ENCODE peak calls at places on chromosome 6, in seven cellular contexts. One of them, this sample, is unnamed.

GRCh38 chr6:135073757-135074393 is 19.3 kb upstream of the HBS1L start:
- DNase-seq in mesendoderm: no peak
- DNase-seq in iPS DF 6.9: no peak
- DNase-seq in aorta: no peak
- DNase-seq in colonic mucosa: no peak
- DNase-seq in body of pancreas: no peak
- DNase-seq in upper lobe of left lung: no peak
- DNase-seq in this sample: no peak

GRCh38 chr6:141726158-141726557 is 406.6 kb upstream of the GJE1 start:
- DNase-seq in mesendoderm: peak; percentile 28
- DNase-seq in body of pancreas: no peak
- DNase-seq in upper lobe of left lung: no peak
- DNase-seq in iPS DF 6.9: no peak
- DNase-seq in colonic mucosa: no peak
- DNase-seq in aorta: no peak
- DNase-seq in this sample: no peak

GRCh38 chr6:89562114-89562815 is 76.3 kb downstream of the LYRM2 start:
- DNase-seq in mesendoderm: no peak
- DNase-seq in colonic mucosa: no peak
- DNase-seq in iPS DF 6.9: no peak
- DNase-seq in upper lobe of left lung: no peak
- DNase-seq in aorta: no peak
- DNase-seq in body of pancreas: no peak
- DNase-seq in this sample: no peak

GRCh38 chr6:12289655-12290489 is at the start of gene EDN1:
- DNase-seq in upper lobe of left lung: peak; percentile 89
- DNase-seq in aorta: peak; percentile 86
- DNase-seq in iPS DF 6.9: no peak
- DNase-seq in body of pancreas: peak; percentile 82
- DNase-seq in mesendoderm: peak; percentile 93
- DNase-seq in colonic mucosa: peak; percentile 83
- DNase-seq in this sample: peak; percentile 86

GRCh38 chr6:113909224-113909856 is 52.2 kb downstream of the MARCKS start:
- DNase-seq in upper lobe of left lung: no peak
- DNase-seq in mesendoderm: peak; percentile 71
- DNase-seq in iPS DF 6.9: peak; percentile 50
- DNase-seq in body of pancreas: no peak
- DNase-seq in colonic mucosa: no peak
- DNase-seq in aorta: no peak
- DNase-seq in this sample: peak; percentile 57

GRCh38 chr6:41780623-41781301 is at the start of gene PRICKLE4:
- DNase-seq in iPS DF 6.9: no peak
- DNase-seq in mesendoderm: peak; percentile 22
- DNase-seq in body of pancreas: peak; percentile 84
- DNase-seq in aorta: peak; percentile 68
- DNase-seq in colonic mucosa: peak; percentile 74
- DNase-seq in upper lobe of left lung: peak; percentile 73
- DNase-seq in this sample: peak; percentile 52

GRCh38 chr6:54419885-54420284 is 111.6 kb downstream of the TINAG start:
- DNase-seq in iPS DF 6.9: no peak
- DNase-seq in mesendoderm: no peak
- DNase-seq in aorta: no peak
- DNase-seq in colonic mucosa: no peak
- DNase-seq in upper lobe of left lung: no peak
- DNase-seq in body of pancreas: no peak
- DNase-seq in this sample: no peak

GRCh38 chr6:78538002-78538401 is 329.3 kb upstream of the IRAK1BP1 start:
- DNase-seq in iPS DF 6.9: no peak
- DNase-seq in upper lobe of left lung: no peak
- DNase-seq in aorta: no peak
- DNase-seq in colonic mucosa: no peak
- DNase-seq in body of pancreas: no peak
- DNase-seq in mesendoderm: no peak
- DNase-seq in this sample: no peak

GRCh38 chr6:128365520-128366160 is 154.8 kb downstream of the PTPRK start:
- DNase-seq in body of pancreas: no peak
- DNase-seq in aorta: no peak
- DNase-seq in colonic mucosa: peak; percentile 39
- DNase-seq in iPS DF 6.9: no peak
- DNase-seq in mesendoderm: no peak
- DNase-seq in upper lobe of left lung: no peak
- DNase-seq in this sample: peak; percentile 55

GRCh38 chr6:10558575-10558974 is 37.4 kb downstream of the GCNT2 start:
- DNase-seq in mesendoderm: peak; percentile 76
- DNase-seq in body of pancreas: no peak
- DNase-seq in aorta: no peak
- DNase-seq in upper lobe of left lung: no peak
- DNase-seq in iPS DF 6.9: no peak
- DNase-seq in colonic mucosa: peak; percentile 67
- DNase-seq in this sample: no peak

GRCh38 chr6:40791004-40791403 is 203.8 kb upstream of the LRFN2 start:
- DNase-seq in colonic mucosa: no peak
- DNase-seq in iPS DF 6.9: no peak
- DNase-seq in upper lobe of left lung: no peak
- DNase-seq in aorta: no peak
- DNase-seq in mesendoderm: peak; percentile 99
- DNase-seq in body of pancreas: no peak
- DNase-seq in this sample: peak; percentile 55

GRCh38 chr6:43334466-43335095 is 26.0 kb upstream of the CRIP3 start:
- DNase-seq in iPS DF 6.9: peak; percentile 47
- DNase-seq in body of pancreas: no peak
- DNase-seq in colonic mucosa: peak; percentile 32
- DNase-seq in mesendoderm: peak; percentile 85
- DNase-seq in aorta: no peak
- DNase-seq in upper lobe of left lung: no peak
- DNase-seq in this sample: no peak

GRCh38 chr6:52815167-52816092 is 11.8 kb upstream of the GSTA1 start:
- DNase-seq in iPS DF 6.9: peak; percentile 39
- DNase-seq in body of pancreas: peak; percentile 73
- DNase-seq in colonic mucosa: peak; percentile 59
- DNase-seq in upper lobe of left lung: peak; percentile 47
- DNase-seq in aorta: no peak
- DNase-seq in mesendoderm: peak; percentile 82
- DNase-seq in this sample: peak; percentile 59

GRCh38 chr6:189676-190075 is 102.6 kb upstream of the DUSP22 start:
- DNase-seq in upper lobe of left lung: no peak
- DNase-seq in mesendoderm: no peak
- DNase-seq in colonic mucosa: no peak
- DNase-seq in body of pancreas: no peak
- DNase-seq in aorta: no peak
- DNase-seq in iPS DF 6.9: no peak
- DNase-seq in this sample: no peak

GRCh38 chr6:12479885-12480284 is 189.7 kb downstream of the EDN1 start:
- DNase-seq in iPS DF 6.9: no peak
- DNase-seq in body of pancreas: no peak
- DNase-seq in aorta: no peak
- DNase-seq in colonic mucosa: no peak
- DNase-seq in mesendoderm: no peak
- DNase-seq in upper lobe of left lung: no peak
- DNase-seq in this sample: no peak

GRCh38 chr6:135306740-135307420 is 125.8 kb downstream of the MYB start:
- DNase-seq in aorta: no peak
- DNase-seq in iPS DF 6.9: no peak
- DNase-seq in upper lobe of left lung: no peak
- DNase-seq in mesendoderm: no peak
- DNase-seq in body of pancreas: no peak
- DNase-seq in colonic mucosa: no peak
- DNase-seq in this sample: no peak

GRCh38 chr6:328184-328670 is 35.9 kb downstream of the DUSP22 start:
- DNase-seq in iPS DF 6.9: no peak
- DNase-seq in aorta: peak; percentile 74
- DNase-seq in colonic mucosa: peak; percentile 31
- DNase-seq in body of pancreas: peak; percentile 45
- DNase-seq in mesendoderm: no peak
- DNase-seq in upper lobe of left lung: peak; percentile 48
- DNase-seq in this sample: no peak

GRCh38 chr6:3737149-3737830 is 14.2 kb downstream of the PXDC1 start:
- DNase-seq in body of pancreas: no peak
- DNase-seq in aorta: peak; percentile 73
- DNase-seq in iPS DF 6.9: no peak
- DNase-seq in colonic mucosa: no peak
- DNase-seq in mesendoderm: no peak
- DNase-seq in upper lobe of left lung: no peak
- DNase-seq in this sample: no peak

GRCh38 chr6:84280030-84280429 is 52.6 kb upstream of the CEP162 start:
- DNase-seq in body of pancreas: no peak
- DNase-seq in mesendoderm: no peak
- DNase-seq in upper lobe of left lung: no peak
- DNase-seq in iPS DF 6.9: no peak
- DNase-seq in colonic mucosa: no peak
- DNase-seq in aorta: no peak
- DNase-seq in this sample: no peak

GRCh38 chr6:121856296-121856695 is 420.9 kb downstream of the GJA1 start:
- DNase-seq in mesendoderm: no peak
- DNase-seq in colonic mucosa: no peak
- DNase-seq in aorta: no peak
- DNase-seq in iPS DF 6.9: no peak
- DNase-seq in upper lobe of left lung: no peak
- DNase-seq in body of pancreas: no peak
- DNase-seq in this sample: no peak

GRCh38 chr6:106783631-106784566 is 154.5 kb downstream of the QRSL1 start:
- DNase-seq in iPS DF 6.9: no peak
- DNase-seq in upper lobe of left lung: no peak
- DNase-seq in aorta: no peak
- DNase-seq in colonic mucosa: no peak
- DNase-seq in mesendoderm: peak; percentile 34
- DNase-seq in body of pancreas: peak; percentile 54
- DNase-seq in this sample: no peak

GRCh38 chr6:108873251-108873650 is 25.0 kb downstream of the ARMC2 start:
- DNase-seq in upper lobe of left lung: no peak
- DNase-seq in colonic mucosa: no peak
- DNase-seq in aorta: no peak
- DNase-seq in body of pancreas: no peak
- DNase-seq in iPS DF 6.9: no peak
- DNase-seq in mesendoderm: no peak
- DNase-seq in this sample: no peak
- H3K36me3 ChIP-seq in upper lobe of left lung: peaks cover 4% of the 10 kb centered on the region
- H3K36me3 ChIP-seq in colonic mucosa: no peaks in the 10 kb centered on the region
- H3K36me3 ChIP-seq in aorta: no peaks in the 10 kb centered on the region
- H3K36me3 ChIP-seq in body of pancreas: no peaks in the 10 kb centered on the region
- H3K36me3 ChIP-seq in iPS DF 6.9: no peaks in the 10 kb centered on the region
- H3K36me3 ChIP-seq in mesendoderm: no peaks in the 10 kb centered on the region
- H3K36me3 ChIP-seq in this sample: no peaks in the 10 kb centered on the region

DNA sequence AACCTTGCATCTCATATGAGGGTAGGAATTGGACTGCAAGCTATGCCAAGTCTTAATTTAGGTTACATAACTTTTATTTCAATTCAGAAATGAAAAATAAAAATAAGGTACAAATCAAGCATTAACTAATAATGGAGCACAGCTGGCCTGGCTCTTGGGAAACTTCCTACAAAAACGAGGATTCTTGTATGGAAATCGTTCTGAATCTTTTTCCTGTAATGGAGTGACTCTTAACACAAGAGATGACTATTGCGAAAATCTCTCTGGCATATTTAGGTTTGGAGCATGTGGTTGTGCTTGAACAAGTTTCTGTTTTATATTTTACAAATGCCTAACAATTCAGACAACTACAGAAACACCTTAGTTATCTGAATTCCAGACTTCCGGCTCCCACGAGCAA is 34.0 kb upstream of the PI16 start:
- DNase-seq in mesendoderm: no peak
- DNase-seq in iPS DF 6.9: no peak
- DNase-seq in colonic mucosa: no peak
- DNase-seq in upper lobe of left lung: no peak
- DNase-seq in aorta: no peak
- DNase-seq in body of pancreas: no peak
- DNase-seq in this sample: no peak
- H3K36me3 ChIP-seq in mesendoderm: no peaks in the 10 kb centered on the region
- H3K36me3 ChIP-seq in iPS DF 6.9: peaks cover 2% of the 10 kb centered on the region
- H3K36me3 ChIP-seq in colonic mucosa: no peaks in the 10 kb centered on the region
- H3K36me3 ChIP-seq in upper lobe of left lung: peaks cover 89% of the 10 kb centered on the region
- H3K36me3 ChIP-seq in aorta: no peaks in the 10 kb centered on the region
- H3K36me3 ChIP-seq in body of pancreas: no peaks in the 10 kb centered on the region
- H3K36me3 ChIP-seq in this sample: no peaks in the 10 kb centered on the region

GRCh38 chr6:158002951-158003853 is 21.5 kb downstream of the SYNJ2 start:
- DNase-seq in upper lobe of left lung: no peak
- DNase-seq in colonic mucosa: peak; percentile 71
- DNase-seq in iPS DF 6.9: no peak
- DNase-seq in body of pancreas: no peak
- DNase-seq in mesendoderm: peak; percentile 75
- DNase-seq in aorta: peak; percentile 83
- DNase-seq in this sample: no peak

GRCh38 chr6:158004696-158005095 is 23.0 kb downstream of the SYNJ2 start:
- DNase-seq in upper lobe of left lung: no peak
- DNase-seq in aorta: peak; percentile 29
- DNase-seq in mesendoderm: no peak
- DNase-seq in body of pancreas: no peak
- DNase-seq in iPS DF 6.9: no peak
- DNase-seq in colonic mucosa: no peak
- DNase-seq in this sample: no peak

GRCh38 chr6:158003910-158004695 is 22.4 kb downstream of the SYNJ2 start:
- DNase-seq in body of pancreas: no peak
- DNase-seq in colonic mucosa: no peak
- DNase-seq in aorta: peak; percentile 39
- DNase-seq in upper lobe of left lung: no peak
- DNase-seq in mesendoderm: peak; percentile 65
- DNase-seq in iPS DF 6.9: no peak
- DNase-seq in this sample: peak; percentile 69

GRCh38 chr6:158000530-158001307 is 19.1 kb downstream of the SYNJ2 start:
- DNase-seq in body of pancreas: no peak
- DNase-seq in mesendoderm: no peak
- DNase-seq in upper lobe of left lung: no peak
- DNase-seq in aorta: no peak
- DNase-seq in colonic mucosa: no peak
- DNase-seq in iPS DF 6.9: no peak
- DNase-seq in this sample: no peak

DNA sequence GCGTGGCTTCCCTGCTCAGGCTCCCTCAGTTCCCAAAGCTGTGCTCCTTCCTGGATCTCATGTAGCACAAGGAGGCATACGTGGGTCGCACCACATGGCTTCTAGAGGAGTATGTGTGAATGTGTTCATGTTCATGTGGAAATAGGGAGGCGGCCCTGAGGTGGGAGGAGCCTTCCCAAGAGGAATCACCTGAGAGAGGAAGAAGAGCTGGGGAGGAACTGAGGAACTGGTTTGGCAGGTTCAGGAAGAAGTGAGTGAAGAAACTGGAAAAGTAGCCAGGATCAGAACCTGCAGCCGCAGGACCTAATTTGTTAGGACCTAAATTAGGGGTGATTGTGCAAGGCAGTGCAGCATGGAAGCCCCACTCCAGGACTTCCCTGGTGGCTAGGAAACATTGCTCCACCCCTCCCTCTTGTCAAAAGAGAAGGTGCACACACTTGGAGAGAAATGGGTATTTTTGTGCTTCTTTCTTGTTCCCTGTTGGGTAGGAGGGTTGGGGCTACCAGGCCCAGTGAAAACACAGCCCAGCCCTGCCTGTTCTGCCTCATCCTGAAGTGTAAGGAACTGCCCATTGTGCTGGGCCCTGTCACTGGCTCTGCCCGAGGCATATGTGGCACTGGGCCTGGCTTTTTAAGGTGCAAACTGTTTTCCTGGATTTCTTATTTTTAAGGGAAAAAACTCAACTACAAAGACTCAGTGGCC is 20.7 kb downstream of the SYNJ2 start:
- DNase-seq in mesendoderm: peak; percentile 72
- DNase-seq in body of pancreas: peak; percentile 50
- DNase-seq in aorta: peak; percentile 22
- DNase-seq in iPS DF 6.9: no peak
- DNase-seq in colonic mucosa: peak; percentile 90
- DNase-seq in upper lobe of left lung: no peak
- DNase-seq in this sample: peak; percentile 70
- H3K36me3 ChIP-seq in mesendoderm: no peaks in the 10 kb centered on the region
- H3K36me3 ChIP-seq in body of pancreas: no peaks in the 10 kb centered on the region
- H3K36me3 ChIP-seq in aorta: no peaks in the 10 kb centered on the region
- H3K36me3 ChIP-seq in iPS DF 6.9: no peaks in the 10 kb centered on the region
- H3K36me3 ChIP-seq in colonic mucosa: no peaks in the 10 kb centered on the region
- H3K36me3 ChIP-seq in upper lobe of left lung: no peaks in the 10 kb centered on the region
- H3K36me3 ChIP-seq in this sample: no peaks in the 10 kb centered on the region

GRCh38 chr6:35080821-35081425 is 60.2 kb downstream of the TCP11 start:
- DNase-seq in colonic mucosa: no peak
- DNase-seq in iPS DF 6.9: no peak
- DNase-seq in body of pancreas: no peak
- DNase-seq in upper lobe of left lung: peak; percentile 21
- DNase-seq in mesendoderm: no peak
- DNase-seq in aorta: peak; percentile 46
- DNase-seq in this sample: peak; percentile 23
- H3K36me3 ChIP-seq in colonic mucosa: peaks cover 5% of the 10 kb centered on the region
- H3K36me3 ChIP-seq in iPS DF 6.9: peaks cover 6% of the 10 kb centered on the region
- H3K36me3 ChIP-seq in body of pancreas: no peaks in the 10 kb centered on the region
- H3K36me3 ChIP-seq in upper lobe of left lung: peaks cover 97% of the 10 kb centered on the region
- H3K36me3 ChIP-seq in mesendoderm: peaks cover 2% of the 10 kb centered on the region
- H3K36me3 ChIP-seq in aorta: no peaks in the 10 kb centered on the region
- H3K36me3 ChIP-seq in this sample: no peaks in the 10 kb centered on the region